ENCODE peak calls at places on chromosomes 12 and 14, in ten cellular contexts. M is NCI-H2081; P is H54; V is NCI-H1105 treated with DMSO at 0.1 percent for 48 hours; Z is fibroblast of gingiva; J is ovary; B is nucleus accumbens; L is CD4-positive, CD25-positive, alpha-beta regulatory T cell; K is stimulated activated naive CD8-positive, alpha-beta T cell treated with anti-CD3 and anti-CD28 coated beads, Interleukin-15, Interleukin-2, amounts not matched to agents 100 U/mL and 50 U/mL, for 24 hours; E is effector CD8-positive, alpha-beta T cell. R is an unnamed sample.

GRCh38 chr14:88128811-88129210 is 123.9 kb downstream of the GPR65 start:
- DNase-seq in Z (no peak), M (no peak), J (no peak), B (no peak), P (no peak), L (no peak), V (no peak), E (no peak), K (no peak), R (no peak)

GRCh38 chr12:68977909-68978610 is 45.1 kb upstream of the CPM start:
- DNase-seq in L (no peak), J (no peak), E (no peak), K (no peak), M (no peak), B (no peak), P (no peak), V (no peak), Z (no peak), R (no peak)

GRCh38 chr12:25208554-25208953 is 13.5 kb downstream of the ETFRF1 start:
- DNase-seq in V (no peak), E (no peak), P (no peak), B (no peak), Z (no peak), L (no peak), J (no peak), M (no peak), K (no peak), R (no peak)

GRCh38 chr12:116015525-116015924 is 262.0 kb downstream of the MED13L start:
- DNase-seq in B (no peak), J (no peak), L (peak), P (no peak), K (no peak), V (peak), Z (peak), E (no peak), M (peak), R (no peak)

GRCh38 chr14:84646791-84647500 is 883.0 kb upstream of the FLRT2 start:
- DNase-seq in B (no peak), M (no peak), L (no peak), Z (no peak), J (no peak), V (no peak), P (no peak), K (no peak), E (no peak), R (no peak)

GRCh38 chr12:67434653-67435375 is 165.7 kb downstream of the CAND1 start:
- DNase-seq in K (no peak), V (no peak), J (no peak), Z (peak), P (peak), E (no peak), B (no peak), M (no peak), L (no peak), R (no peak)

GRCh38 chr14:77763316-77763715 is 2.4 kb upstream of the SNW1 start:
- DNase-seq in J (no peak), B (no peak), P (no peak), E (no peak), K (no peak), V (no peak), L (no peak), Z (no peak), M (no peak), R (no peak)

GRCh38 chr12:126069549-126070165 is 1004.4 kb downstream of the AACS start:
- DNase-seq in E (no peak), M (peak), P (peak), K (peak), Z (peak), V (peak), B (no peak), L (peak), J (no peak), R (no peak)

GRCh38 chr12:89236748-89237428 is 115.4 kb downstream of the DUSP6 start:
- DNase-seq in P (no peak), M (no peak), Z (peak), J (no peak), V (no peak), E (no peak), K (no peak), L (no peak), B (no peak), R (no peak)

GRCh38 chr14:61585598-61586538 is 109.4 kb upstream of the HIF1A start:
- DNase-seq in B (no peak), Z (peak), J (peak), K (no peak), M (no peak), V (no peak), E (no peak), P (no peak), L (no peak), R (no peak)

GRCh38 chr14:29603721-29604120 is 323.9 kb downstream of the PRKD1 start:
- DNase-seq in P (no peak), K (no peak), M (no peak), V (no peak), J (no peak), B (no peak), E (no peak), L (no peak), Z (no peak), R (no peak)

GRCh38 chr12:126667340-126667739 is 1599.6 kb upstream of the TMEM132C start:
- DNase-seq in J (no peak), Z (peak), P (peak), L (no peak), K (no peak), E (no peak), B (no peak), V (no peak), M (no peak), R (no peak)

GRCh38 chr12:75816892-75817291 is 214.7 kb downstream of the PHLDA1 start:
- DNase-seq in M (no peak), B (no peak), L (peak), J (no peak), E (no peak), V (peak), K (no peak), Z (peak), P (peak), R (no peak)

GRCh38 chr14:75723716-75724115 is 62.7 kb downstream of the TTLL5 start:
- DNase-seq in E (no peak), M (no peak), B (no peak), Z (no peak), L (no peak), V (no peak), P (no peak), K (no peak), J (no peak), R (no peak)

GRCh38 chr12:4193821-4194220 is 79.7 kb upstream of the CCND2 start:
- DNase-seq in P (no peak), K (no peak), J (no peak), L (no peak), B (no peak), E (no peak), M (no peak), V (no peak), Z (no peak), R (no peak)

GRCh38 chr12:107894589-107894988 is 120.1 kb downstream of the ASCL4 start:
- DNase-seq in M (no peak), E (no peak), P (no peak), Z (no peak), K (no peak), J (no peak), B (no peak), L (no peak), V (no peak), R (no peak)

GRCh38 chr12:8829128-8829524 is 6.7 kb downstream of the A2ML1 start:
- DNase-seq in K (no peak), L (no peak), P (no peak), J (no peak), B (no peak), Z (no peak), V (no peak), M (no peak), E (no peak), R (no peak)

GRCh38 chr14:76050797-76051392 is 65.3 kb downstream of the IFT43 start:
- DNase-seq in B (peak), E (peak), Z (peak), K (peak), P (peak), L (peak), M (peak), V (peak), J (peak), R (peak)

GRCh38 chr12:7439579-7440505 is 4.1 kb downstream of the CD163L1 start:
- DNase-seq in Z (peak), L (peak), V (no peak), M (peak), J (no peak), K (peak), E (no peak), P (no peak), B (peak), R (no peak)

R was measured in dorsolateral prefrontal cortex.